ENCODE peak calls at places on chromosomes 12 and 14, in eight cellular contexts. N is A549, X is stomach, L is lower leg skin, U is IMR-90, I is heart left ventricle, R is breast epithelium, O is transverse colon. F is an unnamed sample.

GRCh38 chr12:65779091-65779642 is 45.1 kb upstream of the HMGA2 start:
- DNase-seq in N (peak; percentile 63), U (peak; percentile 61), X (no peak), I (no peak), L (no peak), O (no peak), R (no peak), F (no peak)

GRCh38 chr14:21518725-21519124 is 7.4 kb downstream of the SALL2 start:
- DNase-seq in I (no peak), U (no peak), O (no peak), R (no peak), X (no peak), L (no peak), N (no peak), F (no peak)

GRCh38 chr14:93737574-93737973 is 50.7 kb downstream of the PRIMA1 start:
- DNase-seq in U (no peak), L (no peak), R (no peak), X (no peak), I (no peak), N (no peak), O (no peak), F (no peak)

GRCh38 chr12:50187084-50187900 is 20.1 kb upstream of the CERS5 start:
- DNase-seq in X (no peak), R (no peak), O (no peak), I (no peak), N (no peak), L (peak; percentile 77), U (peak; percentile 94), F (no peak)

GRCh38 chr12:112711026-112711425 is 80.5 kb upstream of the RPH3A start:
- DNase-seq in O (no peak), N (no peak), X (no peak), U (no peak), I (no peak), R (no peak), L (no peak), F (no peak)

GRCh38 chr12:120116443-120116791 is at the start of gene RAB35:
- DNase-seq in N (no peak), L (no peak), U (no peak), X (no peak), I (no peak), R (no peak), O (no peak), F (no peak)

GRCh38 chr14:74572829-74573360 is 39.1 kb downstream of the LTBP2 start:
- DNase-seq in U (peak; percentile 65), N (no peak), X (no peak), L (no peak), R (no peak), O (no peak), I (peak; percentile 12), F (no peak)

GRCh38 chr14:50836515-50836914 is 5.6 kb upstream of the NIN start:
- DNase-seq in L (no peak), I (no peak), N (no peak), R (no peak), O (no peak), U (peak; percentile 68), X (no peak), F (no peak)

GRCh38 chr12:119938049-119938667 is 50.9 kb upstream of the BICDL1 start:
- DNase-seq in N (peak; percentile 68), L (no peak), X (peak; percentile 62), I (peak; percentile 29), R (no peak), U (peak; percentile 49), O (peak; percentile 65), F (peak; percentile 45)

GRCh38 chr14:90576581-90576980 is 179.8 kb downstream of the CALM1 start:
- DNase-seq in N (no peak), O (no peak), L (no peak), R (no peak), X (no peak), U (peak; percentile 30), I (no peak), F (no peak)

GRCh38 chr12:39619316-39619659 is 315 bp downstream of the ABCD2 start:
- DNase-seq in U (no peak), X (no peak), R (no peak), N (no peak), I (peak; percentile 30), O (peak; percentile 15), L (no peak), F (no peak)

GRCh38 chr14:79730911-79731310 is 480.4 kb downstream of the DIO2 start:
- DNase-seq in N (no peak), R (no peak), O (no peak), L (no peak), U (no peak), I (no peak), X (no peak), F (no peak)

GRCh38 chr12:114006482-114007425 is 40.6 kb upstream of the RBM19 start:
- DNase-seq in R (no peak), X (no peak), N (no peak), L (no peak), O (no peak), U (no peak), I (no peak), F (no peak)

GRCh38 chr14:61360796-61361526 is 39.6 kb downstream of the PRKCH start:
- DNase-seq in I (no peak), O (no peak), L (no peak), R (no peak), U (no peak), X (no peak), N (no peak), F (no peak)

GRCh38 chr14:96139879-96140278 is 64.8 kb upstream of the BDKRB2 start:
- DNase-seq in L (no peak), N (no peak), R (no peak), O (no peak), I (no peak), U (peak; percentile 84), X (no peak), F (no peak)

GRCh38 chr12:10968765-10969456 is 17.8 kb downstream of the TAS2R50 start:
- DNase-seq in I (peak; percentile 34), X (peak; percentile 66), U (peak; percentile 69), R (no peak), L (peak; percentile 88), O (no peak), N (no peak), F (no peak)

GRCh38 chr14:59816931-59817330 is 53.6 kb downstream of the RTN1 start:
- DNase-seq in L (no peak), X (no peak), R (no peak), U (no peak), O (no peak), I (no peak), N (no peak), F (no peak)

DNA sequence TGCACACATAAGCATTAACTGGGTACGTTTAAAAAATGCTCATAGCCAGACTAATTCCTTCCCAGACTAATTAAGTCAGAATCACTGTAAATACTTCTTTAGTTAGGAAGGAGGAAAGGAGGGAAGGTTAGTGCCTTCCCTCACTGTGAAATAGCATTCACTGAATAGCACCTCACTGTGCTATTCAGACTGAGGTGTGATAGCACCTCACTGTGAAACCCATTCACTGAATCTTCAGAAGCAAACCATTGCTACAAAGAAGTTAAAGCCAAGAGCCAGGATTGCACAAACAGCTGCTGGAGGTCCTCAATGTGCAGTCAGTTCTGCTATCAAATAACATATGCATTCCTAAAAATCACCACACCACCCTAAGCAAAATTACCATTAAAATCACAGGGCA is 58.7 kb downstream of the RTN1 start:
- DNase-seq in U (no peak), O (no peak), I (no peak), X (no peak), L (no peak), N (no peak), R (no peak), F (no peak)
- TF ChIP-seq POLR2A in U (no peak), O (no peak), I (no peak), X (no peak), L (no peak), N (no peak), R (no peak), F (no peak)

GRCh38 chr12:92130999-92131398 is 14.6 kb downstream of the BTG1 start:
- DNase-seq in O (no peak), L (no peak), R (no peak), I (no peak), X (no peak), N (no peak), U (no peak), F (no peak)

GRCh38 chr12:92133166-92133565 is 12.5 kb downstream of the BTG1 start:
- DNase-seq in L (no peak), O (no peak), I (no peak), N (no peak), U (no peak), R (no peak), X (no peak), F (no peak)

GRCh38 chr12:92132282-92132681 is 13.4 kb downstream of the BTG1 start:
- DNase-seq in N (no peak), R (no peak), U (no peak), X (no peak), O (no peak), I (no peak), L (no peak), F (no peak)

GRCh38 chr12:92128612-92129011 is 17.0 kb downstream of the BTG1 start:
- DNase-seq in I (no peak), N (no peak), U (no peak), R (no peak), L (no peak), O (no peak), X (no peak), F (no peak)

DNA sequence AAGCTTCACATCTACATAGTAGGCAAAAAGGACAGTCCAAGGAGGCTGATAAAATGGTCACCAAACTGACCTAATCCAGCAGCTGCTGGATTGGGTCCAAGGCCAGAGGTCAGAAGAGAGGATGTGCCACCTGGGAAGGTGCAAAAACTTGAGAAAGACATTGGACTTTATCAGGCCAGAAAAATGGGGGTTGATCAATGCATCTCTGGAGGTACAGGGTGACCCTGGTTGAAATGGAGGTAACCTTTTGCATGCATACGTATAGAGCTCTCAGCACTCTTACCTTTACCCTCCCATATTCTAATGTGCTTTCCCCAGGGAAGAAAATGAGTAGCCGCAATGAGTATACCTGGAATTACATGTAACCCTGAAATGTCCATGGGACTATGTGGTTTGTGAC is 16.0 kb downstream of the BTG1 start:
- DNase-seq in I (no peak), X (no peak), L (no peak), N (no peak), R (no peak), U (no peak), O (no peak), F (no peak)
- TF ChIP-seq POLR2A in I (no peak), X (no peak), L (no peak), N (no peak), R (no peak), U (no peak), O (no peak), F (no peak)

GRCh38 chr12:21604245-21605101 is at the start of gene GYS2:
- DNase-seq in O (no peak), R (no peak), X (no peak), L (no peak), U (no peak), N (no peak), I (no peak), F (no peak)
- TF ChIP-seq POLR2A in O (no peak), R (no peak), X (no peak), L (no peak), U (no peak), N (no peak), I (no peak), F (no peak)

DNA sequence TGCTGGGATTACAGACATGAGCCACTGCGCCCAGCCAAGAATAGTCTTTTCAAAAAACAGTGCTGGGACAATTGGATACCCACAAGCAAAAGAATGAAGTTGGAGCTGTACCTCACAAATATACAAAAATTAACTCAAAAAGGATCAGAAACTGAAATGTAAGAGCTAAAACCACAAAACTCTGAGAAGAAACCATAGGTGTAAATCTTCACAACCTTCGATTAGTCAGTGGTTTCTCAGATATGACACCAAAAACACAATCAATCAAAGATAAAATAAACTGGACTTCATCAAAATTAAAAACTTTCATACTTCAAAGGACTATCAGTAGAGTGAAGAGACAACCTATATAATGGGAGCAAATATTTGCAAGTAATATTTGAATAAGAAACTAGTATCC is 35.3 kb downstream of the SLC25A47 start:
- DNase-seq in U (no peak), O (no peak), X (no peak), I (no peak), N (no peak), R (no peak), L (no peak), F (no peak)
- TF ChIP-seq POLR2A in U (no peak), O (no peak), X (no peak), I (no peak), N (no peak), R (no peak), L (no peak), F (no peak)

F was measured in H54.